ENCODE peak calls at places on chromosomes 2 and 18, in eight cellular contexts. N is lower lobe of right lung; I is spleen; L is fibroblast of lung; J is dermis blood vessel endothelial cell; A is upper lobe of right lung; S is effector memory CD4-positive, alpha-beta T cell; W is mucosa of gallbladder. T is an unnamed sample.

GRCh38 chr2:203580846-203581245 is 45.7 kb upstream of the RAPH1 start:
- DNase-seq in N (no peak), I (no peak), L (no peak), J (no peak), A (no peak), S (no peak), W (no peak), T (no peak)

GRCh38 chr2:199488772-199489400 is 31.1 kb upstream of the SATB2 start:
- DNase-seq in N (no peak), I (no peak), L (peak; percentile 67), J (peak; percentile 72), A (no peak), S (peak; percentile 27), W (peak; percentile 59), T (peak; percentile 72)

GRCh38 chr2:212970132-212970531 is 181.3 kb downstream of the IKZF2 start:
- DNase-seq in N (no peak), I (no peak), L (peak; percentile 37), J (no peak), A (no peak), S (no peak), W (no peak), T (no peak)

GRCh38 chr2:28662468-28663095 is 89.0 kb upstream of the PPP1CB start:
- DNase-seq in N (no peak), I (no peak), L (peak; percentile 65), J (peak; percentile 47), A (no peak), S (no peak), W (peak; percentile 67), T (no peak)

GRCh38 chr2:85743304-85743978 is 10.3 kb upstream of the ATOH8 start:
- DNase-seq in N (no peak), I (no peak), L (no peak), J (peak; percentile 52), A (peak; percentile 56), S (no peak), W (no peak), T (no peak)

GRCh38 chr18:13892098-13892497 is 23.2 kb downstream of the MC2R start:
- DNase-seq in N (no peak), I (no peak), L (no peak), J (no peak), A (no peak), S (no peak), W (no peak), T (no peak)

GRCh38 chr2:231423176-231423575 is 27.7 kb downstream of the B3GNT7 start:
- DNase-seq in N (peak; percentile 16), I (peak; percentile 33), L (no peak), J (no peak), A (no peak), S (no peak), W (no peak), T (no peak)

GRCh38 chr2:122515731-122516130 is 760.3 kb downstream of the TSN start:
- DNase-seq in N (no peak), I (no peak), L (no peak), J (no peak), A (no peak), S (no peak), W (no peak), T (no peak)

T was measured in cardiac muscle cell.